ENCODE peak calls at places on chromosome 6, in ten cellular contexts. J is stomach; D is aorta; V is HFF-Myc; C is astrocyte; O is lower lobe of right lung; M is iPS DF 6.9; X is OCI-LY7; U is SJSA1; P is naive thymus-derived CD4-positive, alpha-beta T cell. S is an unnamed sample.

GRCh38 chr6:165049362-165049761 is 260.0 kb downstream of the C6orf118 start:
- DNase-seq in V (no peak), X (peak; percentile 40), C (peak; percentile 9), P (no peak), U (peak; percentile 59), M (peak; percentile 84), O (no peak), J (no peak), D (no peak), S (peak; percentile 16)

GRCh38 chr6:3351105-3351676 is 92.4 kb downstream of the PSMG4 start:
- DNase-seq in D (no peak), O (no peak), C (peak; percentile 52), V (no peak), U (no peak), X (no peak), P (no peak), M (no peak), J (no peak), S (no peak)

GRCh38 chr6:24974182-24975171 is 38.7 kb upstream of the RIPOR2 start:
- DNase-seq in M (no peak), P (no peak), O (no peak), V (no peak), X (no peak), J (no peak), C (no peak), D (no peak), U (no peak), S (no peak)

GRCh38 chr6:132952468-132952867 is 138.1 kb downstream of the RPS12 start:
- DNase-seq in M (no peak), U (no peak), V (no peak), J (no peak), C (no peak), O (no peak), X (no peak), D (no peak), P (no peak), S (no peak)

GRCh38 chr6:52390361-52390727 is 28.4 kb downstream of the PAQR8 start:
- DNase-seq in U (peak; percentile 60), M (no peak), X (peak; percentile 55), C (peak; percentile 73), P (no peak), V (peak; percentile 85), D (no peak), O (no peak), J (no peak), S (peak; percentile 92)

GRCh38 chr6:108009894-108010293 is 51.9 kb upstream of the SEC63 start:
- DNase-seq in J (no peak), O (no peak), P (no peak), U (no peak), X (no peak), C (no peak), M (no peak), D (no peak), V (no peak), S (no peak)

GRCh38 chr6:1761472-1761871 is 151.8 kb downstream of the FOXC1 start:
- DNase-seq in P (no peak), C (no peak), U (no peak), J (no peak), D (no peak), M (no peak), O (no peak), V (no peak), X (no peak), S (no peak)

GRCh38 chr6:122838060-122838780 is 49.2 kb downstream of the SMPDL3A start:
- DNase-seq in D (no peak), V (no peak), P (no peak), J (no peak), X (no peak), C (peak; percentile 11), U (no peak), O (no peak), M (no peak), S (no peak)

GRCh38 chr6:139519571-139520031 is 145.2 kb upstream of the CITED2 start:
- DNase-seq in V (no peak), O (no peak), D (no peak), P (no peak), U (no peak), C (peak; percentile 67), J (no peak), M (no peak), X (no peak), S (no peak)

GRCh38 chr6:154164397-154164796 is 125.4 kb downstream of the OPRM1 start:
- DNase-seq in C (peak; percentile 85), V (no peak), P (no peak), O (no peak), X (no peak), M (no peak), U (no peak), J (no peak), D (peak; percentile 82), S (no peak)

DNA sequence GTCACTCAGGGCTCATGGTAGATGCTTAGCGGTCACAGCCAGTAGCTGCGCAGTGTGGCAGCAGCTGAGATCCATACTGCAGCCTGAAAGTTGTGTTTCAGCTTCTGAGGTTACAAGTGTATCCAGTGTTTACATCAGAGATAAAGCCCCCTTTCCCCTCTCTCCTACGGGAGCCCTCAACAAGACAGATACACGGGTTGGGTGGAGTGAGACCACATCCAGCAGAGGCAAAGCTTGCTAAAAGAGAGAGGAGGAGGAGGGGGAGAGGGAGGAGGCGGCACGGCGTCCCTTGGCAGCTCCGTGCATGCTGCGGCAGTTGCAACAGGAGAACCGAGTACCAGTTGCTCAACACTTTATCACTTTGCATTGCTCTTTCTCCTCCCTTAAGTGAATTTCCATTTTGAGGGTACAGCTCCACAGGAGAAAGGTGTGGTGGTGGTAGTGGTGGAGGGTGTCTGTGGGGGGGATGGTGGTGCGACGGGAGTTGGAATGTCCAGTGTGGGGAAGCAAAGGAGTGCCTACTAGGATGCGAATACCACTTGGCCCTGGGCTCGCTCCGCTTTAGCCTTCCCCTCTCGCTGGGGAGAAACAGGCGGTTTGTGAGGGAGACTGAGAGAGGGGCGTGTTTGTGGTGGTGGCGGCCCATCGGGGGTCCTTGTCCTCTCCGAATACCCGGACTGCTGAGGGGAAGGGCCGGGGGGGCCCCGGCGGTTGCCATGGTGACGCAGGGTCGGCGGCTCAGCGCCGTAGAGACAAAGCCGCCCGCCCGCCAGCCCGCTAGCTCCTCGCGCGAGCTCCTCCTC is 405 bp upstream of the RNF182 start:
- DNase-seq in P (peak; percentile 20), V (no peak), O (peak; percentile 57), C (peak; percentile 41), D (peak; percentile 66), X (no peak), J (peak; percentile 37), U (peak; percentile 54), M (peak; percentile 39), S (peak; percentile 12)
- H3K4me3 ChIP-seq in P (peak overlapping the region; percentile 48), V (peak overlapping the region; percentile 39), O (peak overlapping the region; percentile 53), C (peak overlapping the region; percentile 64), D (peak overlapping the region; percentile 30), X (no peak overlapping the region), J (peak overlapping the region; percentile 49), U (peak overlapping the region; percentile 49), M (peak overlapping the region; percentile 49), S (peak overlapping the region; percentile 41)

GRCh38 chr6:75852721-75853120 is 103.7 kb downstream of the MYO6 start:
- DNase-seq in C (peak; percentile 14), D (no peak), O (no peak), X (no peak), P (no peak), V (no peak), J (no peak), M (no peak), U (no peak), S (no peak)

GRCh38 chr6:75853796-75854195 is 104.8 kb downstream of the MYO6 start:
- DNase-seq in O (no peak), U (no peak), M (no peak), D (no peak), C (no peak), X (no peak), P (no peak), J (no peak), V (no peak), S (no peak)

GRCh38 chr6:75848274-75848673 is 99.2 kb downstream of the MYO6 start:
- DNase-seq in J (no peak), O (no peak), U (no peak), D (no peak), P (no peak), V (no peak), X (no peak), C (no peak), M (no peak), S (no peak)

GRCh38 chr6:75849329-75850025 is 100.4 kb downstream of the MYO6 start:
- DNase-seq in X (no peak), M (no peak), C (no peak), J (peak; percentile 46), O (no peak), D (no peak), P (no peak), V (no peak), U (no peak), S (no peak)

DNA sequence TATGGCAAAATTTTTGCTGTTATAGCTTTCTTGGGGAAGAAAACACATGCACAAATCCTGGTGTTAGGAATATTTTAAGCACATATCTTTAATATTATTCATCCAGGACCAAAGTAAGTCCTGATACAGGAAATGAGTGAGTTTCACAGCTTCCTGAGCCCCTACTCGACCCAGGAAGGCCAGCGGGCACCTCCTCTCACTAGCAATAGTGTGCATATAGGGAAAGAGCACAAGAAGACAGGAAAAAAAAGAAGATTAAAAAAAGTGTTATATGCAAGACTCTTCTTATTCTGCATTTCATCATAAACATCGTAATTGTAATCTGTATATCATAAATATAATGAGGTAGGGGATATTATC is 101.0 kb downstream of the MYO6 start:
- DNase-seq in O (no peak), X (no peak), J (no peak), P (no peak), U (peak; percentile 12), D (no peak), M (no peak), V (no peak), C (no peak), S (no peak)
- H3K4me3 ChIP-seq in O (no peak overlapping the region), X (no peak overlapping the region), J (no peak overlapping the region), P (no peak overlapping the region), U (no peak overlapping the region), D (no peak overlapping the region), M (no peak overlapping the region), V (no peak overlapping the region), C (no peak overlapping the region), S (no peak overlapping the region)

DNA sequence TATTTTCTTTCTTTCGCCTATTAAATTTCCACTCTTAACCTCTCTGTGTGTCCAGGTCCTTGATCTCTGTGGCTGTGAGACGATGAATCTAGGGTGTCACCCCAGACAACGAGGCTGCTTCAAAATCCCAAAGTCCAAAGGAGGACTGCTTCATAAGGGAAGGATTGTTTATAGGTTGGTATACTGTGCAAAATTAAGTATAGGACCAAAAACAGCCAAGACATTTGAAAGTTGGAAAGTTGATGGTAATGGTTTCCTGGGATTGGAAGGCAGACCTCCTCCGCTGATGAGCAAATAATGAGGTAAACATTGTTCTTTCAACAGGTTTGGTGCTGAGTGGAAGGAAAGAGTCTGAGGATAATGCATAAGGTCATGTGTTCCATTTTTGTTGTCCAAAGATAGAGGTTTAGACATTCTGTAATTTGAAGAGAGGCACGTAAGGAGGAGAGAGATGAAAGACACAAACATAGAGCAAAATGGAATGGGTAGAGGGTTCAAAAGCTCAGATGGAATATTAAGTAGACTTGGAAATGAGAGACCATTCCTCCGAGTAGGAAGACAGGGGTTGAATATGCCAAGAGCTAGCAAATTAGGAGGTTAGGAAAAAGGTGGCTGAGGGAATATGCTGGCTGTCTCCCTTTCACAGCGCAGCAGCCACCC is 24.8 kb downstream of the ZNF311 start:
- DNase-seq in O (no peak), D (no peak), M (no peak), J (no peak), C (no peak), V (no peak), P (no peak), X (no peak), U (no peak), S (no peak)
- H3K4me3 ChIP-seq in O (peak overlapping the region; percentile 65), D (no peak overlapping the region), M (peak overlapping the region; percentile 76), J (peak overlapping the region; percentile 69), C (peak overlapping the region; percentile 99), V (peak overlapping the region; percentile 69), P (no peak overlapping the region), X (peak overlapping the region; percentile 98), U (peak overlapping the region; percentile 44), S (peak overlapping the region; percentile 96)

GRCh38 chr6:56246544-56246940 is 838 bp downstream of the COL21A1 start:
- DNase-seq in C (no peak), J (no peak), D (no peak), V (no peak), X (no peak), M (peak; percentile 25), O (no peak), P (no peak), U (no peak), S (no peak)
- H3K4me3 ChIP-seq in C (peak overlapping the region; percentile 58), J (peak overlapping the region; percentile 47), D (peak overlapping the region; percentile 80), V (peak overlapping the region; percentile 60), X (no peak overlapping the region), M (peak overlapping the region; percentile 51), O (peak overlapping the region; percentile 58), P (no peak overlapping the region), U (no peak overlapping the region), S (no peak overlapping the region)